ENCODE peak calls at places on chromosomes 4 and X, in four cellular contexts. One of them, this sample, is unnamed. For H3K4me1, the result is how much of the 10 kb centered on the place peaks cover.

GRCh38 chrX:130578906-130579305 is 177.1 kb downstream of the RBMX2 start:
- DNase-seq in HepG2: no peak
- DNase-seq in stomach: no peak
- DNase-seq in transverse colon: no peak
- DNase-seq in this sample: no peak

GRCh38 chr4:182806259-182807252 is 110.6 kb downstream of the DCTD start:
- DNase-seq in HepG2: peak
- DNase-seq in stomach: peak
- DNase-seq in transverse colon: peak
- DNase-seq in this sample: peak

GRCh38 chr4:57065730-57066482 is 44.3 kb downstream of the IGFBP7 start:
- DNase-seq in HepG2: no peak
- DNase-seq in stomach: no peak
- DNase-seq in transverse colon: no peak
- DNase-seq in this sample: no peak

GRCh38 chr4:26821677-26822503 is 38.8 kb upstream of the STIM2 start:
- DNase-seq in HepG2: peak
- DNase-seq in stomach: no peak
- DNase-seq in transverse colon: no peak
- DNase-seq in this sample: no peak

GRCh38 chrX:110318664-110318968 is 731 bp upstream of the AMMECR1 start:
- DNase-seq in HepG2: no peak
- DNase-seq in stomach: peak
- DNase-seq in transverse colon: no peak
- DNase-seq in this sample: no peak

GRCh38 chr4:120718979-120719566 is 203.5 kb downstream of the PRDM5 start:
- DNase-seq in HepG2: peak
- DNase-seq in stomach: no peak
- DNase-seq in transverse colon: peak
- DNase-seq in this sample: no peak

GRCh38 chrX:10769165-10769564 is 148.8 kb upstream of the MID1 start:
- DNase-seq in HepG2: no peak
- DNase-seq in stomach: no peak
- DNase-seq in transverse colon: no peak
- DNase-seq in this sample: no peak

GRCh38 chr4:29571322-29571721 is 1148.8 kb upstream of the PCDH7 start:
- DNase-seq in HepG2: no peak
- DNase-seq in stomach: no peak
- DNase-seq in transverse colon: no peak
- DNase-seq in this sample: no peak

GRCh38 chr4:121397941-121398601 is 17.3 kb upstream of the QRFPR start:
- DNase-seq in HepG2: no peak
- DNase-seq in stomach: no peak
- DNase-seq in transverse colon: no peak
- DNase-seq in this sample: no peak

GRCh38 chr4:149113804-149114430 is 671.7 kb upstream of the NR3C2 start:
- DNase-seq in HepG2: no peak
- DNase-seq in stomach: no peak
- DNase-seq in transverse colon: no peak
- DNase-seq in this sample: no peak

GRCh38 chrX:32524385-32524784 is 687.0 kb downstream of the DMD start:
- DNase-seq in HepG2: no peak
- DNase-seq in stomach: no peak
- DNase-seq in transverse colon: no peak
- DNase-seq in this sample: no peak

GRCh38 chr4:186685744-186686143 is 37.9 kb downstream of the FAT1 start:
- DNase-seq in HepG2: peak
- DNase-seq in stomach: no peak
- DNase-seq in transverse colon: no peak
- DNase-seq in this sample: no peak

GRCh38 chr4:186689476-186689875 is 34.2 kb downstream of the FAT1 start:
- DNase-seq in HepG2: no peak
- DNase-seq in stomach: no peak
- DNase-seq in transverse colon: no peak
- DNase-seq in this sample: no peak

GRCh38 chr4:186691396-186691795 is 32.3 kb downstream of the FAT1 start:
- DNase-seq in HepG2: no peak
- DNase-seq in stomach: no peak
- DNase-seq in transverse colon: no peak
- DNase-seq in this sample: no peak

GRCh38 chr4:186687263-186687662 is 36.4 kb downstream of the FAT1 start:
- DNase-seq in HepG2: no peak
- DNase-seq in stomach: no peak
- DNase-seq in transverse colon: no peak
- DNase-seq in this sample: no peak

GRCh38 chr4:186688150-186688943 is 35.3 kb downstream of the FAT1 start:
- DNase-seq in HepG2: peak
- DNase-seq in stomach: no peak
- DNase-seq in transverse colon: no peak
- DNase-seq in this sample: no peak
- H3K4me1 ChIP-seq in HepG2: half or more
- H3K4me1 ChIP-seq in stomach: under half
- H3K4me1 ChIP-seq in transverse colon: under half
- H3K4me1 ChIP-seq in this sample: under half

GRCh38 chr4:99637174-99637573 is 20.5 kb downstream of the C4orf54 start:
- DNase-seq in HepG2: no peak
- DNase-seq in stomach: no peak
- DNase-seq in transverse colon: no peak
- DNase-seq in this sample: no peak
- H3K27ac ChIP-seq in HepG2: no peak
- H3K27ac ChIP-seq in stomach: no peak
- H3K27ac ChIP-seq in transverse colon: no peak
- H3K27ac ChIP-seq in this sample: no peak

DNA sequence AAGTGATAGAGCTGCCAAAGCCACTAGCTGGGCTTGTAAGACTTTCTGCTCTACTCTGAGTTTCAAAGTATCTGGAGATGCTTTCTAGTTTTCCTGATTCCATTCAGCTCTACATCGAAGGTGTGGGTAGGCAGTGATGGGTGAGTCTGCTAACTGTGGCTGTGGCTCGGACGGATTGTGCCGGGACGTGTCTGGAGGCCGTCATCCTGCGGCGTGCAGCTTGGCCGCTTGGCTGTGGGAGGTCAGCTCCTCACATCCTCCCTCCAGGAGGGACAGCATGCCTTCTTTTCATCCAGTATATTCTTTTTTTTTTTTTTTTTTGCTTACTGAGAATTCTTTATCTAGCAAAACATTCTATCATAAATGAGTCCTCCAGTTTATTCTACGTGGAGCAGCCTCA is 77.9 kb upstream of the AADAT start:
- DNase-seq in HepG2: no peak
- DNase-seq in stomach: no peak
- DNase-seq in transverse colon: no peak
- DNase-seq in this sample: no peak
- TF ChIP-seq POLR2A in HepG2: no peak
- TF ChIP-seq POLR2A in stomach: no peak
- TF ChIP-seq POLR2A in transverse colon: no peak
- TF ChIP-seq POLR2A in this sample: no peak

GRCh38 chr4:1211951-1212545 is 36.9 kb downstream of the CTBP1 start:
- DNase-seq in HepG2: no peak
- DNase-seq in stomach: no peak
- DNase-seq in transverse colon: no peak
- DNase-seq in this sample: peak
- H3K4me1 ChIP-seq in HepG2: under half
- H3K4me1 ChIP-seq in stomach: under half
- H3K4me1 ChIP-seq in transverse colon: under half
- H3K4me1 ChIP-seq in this sample: half or more

GRCh38 chr4:42404001-42404400 is 6.7 kb downstream of the SHISA3 start:
- DNase-seq in HepG2: no peak
- DNase-seq in stomach: no peak
- DNase-seq in transverse colon: no peak
- DNase-seq in this sample: no peak
- H3K27ac ChIP-seq in HepG2: no peak
- H3K27ac ChIP-seq in stomach: no peak
- H3K27ac ChIP-seq in transverse colon: no peak
- H3K27ac ChIP-seq in this sample: no peak

GRCh38 chr4:123350726-123351125 is 45.9 kb upstream of the SPRY1 start:
- DNase-seq in HepG2: no peak
- DNase-seq in stomach: no peak
- DNase-seq in transverse colon: no peak
- DNase-seq in this sample: no peak

GRCh38 chr4:123351713-123352112 is 44.9 kb upstream of the SPRY1 start:
- DNase-seq in HepG2: no peak
- DNase-seq in stomach: no peak
- DNase-seq in transverse colon: no peak
- DNase-seq in this sample: peak

GRCh38 chr4:123352240-123352945 is 44.2 kb upstream of the SPRY1 start:
- DNase-seq in HepG2: no peak
- DNase-seq in stomach: no peak
- DNase-seq in transverse colon: no peak
- DNase-seq in this sample: no peak

GRCh38 chr4:123349401-123350190 is 47.0 kb upstream of the SPRY1 start:
- DNase-seq in HepG2: peak
- DNase-seq in stomach: peak
- DNase-seq in transverse colon: no peak
- DNase-seq in this sample: no peak

DNA sequence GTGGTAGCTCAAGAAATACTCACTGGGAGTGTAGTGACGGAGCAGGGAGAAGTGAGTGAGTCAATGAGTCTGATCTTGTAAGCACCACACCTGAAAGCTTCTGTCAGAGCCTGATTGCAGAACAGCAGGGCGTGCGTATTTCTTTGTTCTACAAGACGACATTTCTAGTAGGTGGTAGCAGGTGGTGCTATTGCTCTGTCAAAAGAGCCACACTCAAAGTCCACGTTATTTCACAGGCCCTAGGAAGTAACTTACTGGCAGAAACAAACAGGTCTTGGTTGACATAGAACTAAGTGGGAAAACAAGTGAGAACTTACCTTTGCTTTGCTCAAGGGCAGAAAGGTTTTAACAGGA is 46.4 kb upstream of the SPRY1 start:
- DNase-seq in HepG2: peak
- DNase-seq in stomach: peak
- DNase-seq in transverse colon: peak
- DNase-seq in this sample: peak
- TF ChIP-seq POLR2A in HepG2: no peak
- TF ChIP-seq POLR2A in stomach: no peak
- TF ChIP-seq POLR2A in transverse colon: no peak
- TF ChIP-seq POLR2A in this sample: no peak

GRCh38 chr4:7901274-7901845 is 38.3 kb downstream of the AFAP1 start:
- DNase-seq in HepG2: no peak
- DNase-seq in stomach: no peak
- DNase-seq in transverse colon: no peak
- DNase-seq in this sample: no peak
- H3K4me1 ChIP-seq in HepG2: under half
- H3K4me1 ChIP-seq in stomach: under half
- H3K4me1 ChIP-seq in transverse colon: under half
- H3K4me1 ChIP-seq in this sample: under half